ENCODE peak calls at places on chromosomes 4 and X, in four cellular contexts. One of them, this sample, is unnamed.

GRCh38 chr4:37562592-37562991 is 123.6 kb downstream of the RELL1 start:
- DNase-seq in BE2C: no peak
- DNase-seq in CD8-positive, alpha-beta T cell: no peak
- DNase-seq in neural crest cell: no peak
- DNase-seq in this sample: no peak

GRCh38 chrX:70480660-70481018 is 36.0 kb downstream of the DLG3 start:
- DNase-seq in BE2C: no peak
- DNase-seq in CD8-positive, alpha-beta T cell: no peak
- DNase-seq in neural crest cell: no peak
- DNase-seq in this sample: no peak

GRCh38 chr4:80587861-80588385 is 252.4 kb downstream of the CFAP299 start:
- DNase-seq in neural crest cell: no peak
- DNase-seq in CD8-positive, alpha-beta T cell: no peak
- DNase-seq in BE2C: no peak
- DNase-seq in this sample: no peak

GRCh38 chrX:47662144-47662657 is 3.2 kb upstream of the UXT start:
- DNase-seq in CD8-positive, alpha-beta T cell: no peak
- DNase-seq in neural crest cell: no peak
- DNase-seq in BE2C: no peak
- DNase-seq in this sample: no peak

GRCh38 chrX:3548743-3549441 is 164.6 kb downstream of the PRKX start:
- DNase-seq in BE2C: no peak
- DNase-seq in neural crest cell: no peak
- DNase-seq in CD8-positive, alpha-beta T cell: no peak
- DNase-seq in this sample: no peak

GRCh38 chr4:159607824-159608223 is 504.9 kb downstream of the RAPGEF2 start:
- DNase-seq in neural crest cell: no peak
- DNase-seq in CD8-positive, alpha-beta T cell: no peak
- DNase-seq in BE2C: no peak
- DNase-seq in this sample: no peak

GRCh38 chrX:51891821-51892551 is 1.4 kb upstream of the MAGED1 start:
- DNase-seq in CD8-positive, alpha-beta T cell: no peak
- DNase-seq in neural crest cell: no peak
- DNase-seq in BE2C: peak; percentile 74
- DNase-seq in this sample: no peak

GRCh38 chr4:84401669-84402068 is 97.4 kb downstream of the NKX6-1 start:
- DNase-seq in BE2C: peak; percentile 19
- DNase-seq in neural crest cell: no peak
- DNase-seq in CD8-positive, alpha-beta T cell: no peak
- DNase-seq in this sample: no peak

GRCh38 chr4:13917010-13917409 is 289.5 kb upstream of the BOD1L1 start:
- DNase-seq in neural crest cell: no peak
- DNase-seq in CD8-positive, alpha-beta T cell: no peak
- DNase-seq in BE2C: no peak
- DNase-seq in this sample: no peak

GRCh38 chr4:95095352-95095974 is 337.7 kb downstream of the BMPR1B start:
- DNase-seq in CD8-positive, alpha-beta T cell: no peak
- DNase-seq in BE2C: peak; percentile 41
- DNase-seq in neural crest cell: no peak
- DNase-seq in this sample: no peak

GRCh38 chr4:1674682-1675081 is 9.4 kb downstream of the FAM53A start:
- DNase-seq in neural crest cell: no peak
- DNase-seq in CD8-positive, alpha-beta T cell: no peak
- DNase-seq in BE2C: no peak
- DNase-seq in this sample: no peak

GRCh38 chrX:128543114-128543513 is 490.9 kb upstream of the ACTRT1 start:
- DNase-seq in neural crest cell: no peak
- DNase-seq in BE2C: no peak
- DNase-seq in CD8-positive, alpha-beta T cell: no peak
- DNase-seq in this sample: no peak

GRCh38 chr4:151485541-151486131 is 76.7 kb downstream of the FHIP1A start:
- DNase-seq in neural crest cell: no peak
- DNase-seq in CD8-positive, alpha-beta T cell: no peak
- DNase-seq in BE2C: no peak
- DNase-seq in this sample: no peak

GRCh38 chr4:149897784-149898183 is 82.1 kb upstream of the IQCM start:
- DNase-seq in BE2C: no peak
- DNase-seq in CD8-positive, alpha-beta T cell: no peak
- DNase-seq in neural crest cell: no peak
- DNase-seq in this sample: no peak

GRCh38 chrX:55759478-55759877 is 41.9 kb downstream of the RRAGB start:
- DNase-seq in BE2C: no peak
- DNase-seq in neural crest cell: no peak
- DNase-seq in CD8-positive, alpha-beta T cell: no peak
- DNase-seq in this sample: no peak

GRCh38 chr4:178556796-178557195 is 1114.6 kb upstream of the AGA start:
- DNase-seq in CD8-positive, alpha-beta T cell: no peak
- DNase-seq in neural crest cell: no peak
- DNase-seq in BE2C: no peak
- DNase-seq in this sample: no peak

GRCh38 chr4:14928035-14928434 is 74.2 kb upstream of the CPEB2 start:
- DNase-seq in neural crest cell: no peak
- DNase-seq in CD8-positive, alpha-beta T cell: no peak
- DNase-seq in BE2C: no peak
- DNase-seq in this sample: no peak

GRCh38 chrX:64908121-64908520 is 68.1 kb downstream of the ZC4H2 start:
- DNase-seq in CD8-positive, alpha-beta T cell: no peak
- DNase-seq in BE2C: no peak
- DNase-seq in neural crest cell: no peak
- DNase-seq in this sample: no peak

GRCh38 chrX:41594634-41595033 is 94.1 kb upstream of the GPR34 start:
- DNase-seq in neural crest cell: no peak
- DNase-seq in CD8-positive, alpha-beta T cell: no peak
- DNase-seq in BE2C: no peak
- DNase-seq in this sample: no peak

GRCh38 chrX:43655151-43655676 is 885 bp upstream of the MAOA start:
- DNase-seq in neural crest cell: peak; percentile 11
- DNase-seq in BE2C: peak; percentile 17
- DNase-seq in CD8-positive, alpha-beta T cell: no peak
- DNase-seq in this sample: peak; percentile 10

GRCh38 chr4:95155759-95156451 is 392.9 kb downstream of the UNC5C start:
- DNase-seq in neural crest cell: no peak
- DNase-seq in CD8-positive, alpha-beta T cell: no peak
- DNase-seq in BE2C: no peak
- DNase-seq in this sample: no peak

GRCh38 chr4:2261853-2262144 is at the start of gene MXD4:
- DNase-seq in BE2C: no peak
- DNase-seq in neural crest cell: no peak
- DNase-seq in CD8-positive, alpha-beta T cell: no peak
- DNase-seq in this sample: no peak

GRCh38 chr4:7487464-7487863 is 52.7 kb upstream of the PSAPL1 start:
- DNase-seq in BE2C: no peak
- DNase-seq in neural crest cell: no peak
- DNase-seq in CD8-positive, alpha-beta T cell: no peak
- DNase-seq in this sample: no peak

GRCh38 chrX:773292-774025 is 142.9 kb downstream of the SHOX start:
- DNase-seq in CD8-positive, alpha-beta T cell: no peak
- DNase-seq in BE2C: no peak
- DNase-seq in neural crest cell: no peak
- DNase-seq in this sample: no peak

GRCh38 chrX:20523626-20524312 is 257.1 kb upstream of the RPS6KA3 start:
- DNase-seq in neural crest cell: no peak
- DNase-seq in CD8-positive, alpha-beta T cell: no peak
- DNase-seq in BE2C: no peak
- DNase-seq in this sample: no peak

GRCh38 chr4:138875886-138876608 is 139.5 kb upstream of the NOCT start:
- DNase-seq in BE2C: no peak
- DNase-seq in CD8-positive, alpha-beta T cell: no peak
- DNase-seq in neural crest cell: no peak
- DNase-seq in this sample: no peak

GRCh38 chr4:56752985-56753384 is 68.5 kb downstream of the SPINK2 start:
- DNase-seq in BE2C: no peak
- DNase-seq in CD8-positive, alpha-beta T cell: no peak
- DNase-seq in neural crest cell: no peak
- DNase-seq in this sample: no peak

GRCh38 chr4:7199129-7199725 is 6.9 kb downstream of the SORCS2 start:
- DNase-seq in BE2C: peak; percentile 2
- DNase-seq in CD8-positive, alpha-beta T cell: no peak
- DNase-seq in neural crest cell: no peak
- DNase-seq in this sample: no peak

GRCh38 chr4:122663814-122664610 is 43.1 kb upstream of the IL21 start:
- DNase-seq in neural crest cell: no peak
- DNase-seq in BE2C: no peak
- DNase-seq in CD8-positive, alpha-beta T cell: no peak
- DNase-seq in this sample: no peak

DNA sequence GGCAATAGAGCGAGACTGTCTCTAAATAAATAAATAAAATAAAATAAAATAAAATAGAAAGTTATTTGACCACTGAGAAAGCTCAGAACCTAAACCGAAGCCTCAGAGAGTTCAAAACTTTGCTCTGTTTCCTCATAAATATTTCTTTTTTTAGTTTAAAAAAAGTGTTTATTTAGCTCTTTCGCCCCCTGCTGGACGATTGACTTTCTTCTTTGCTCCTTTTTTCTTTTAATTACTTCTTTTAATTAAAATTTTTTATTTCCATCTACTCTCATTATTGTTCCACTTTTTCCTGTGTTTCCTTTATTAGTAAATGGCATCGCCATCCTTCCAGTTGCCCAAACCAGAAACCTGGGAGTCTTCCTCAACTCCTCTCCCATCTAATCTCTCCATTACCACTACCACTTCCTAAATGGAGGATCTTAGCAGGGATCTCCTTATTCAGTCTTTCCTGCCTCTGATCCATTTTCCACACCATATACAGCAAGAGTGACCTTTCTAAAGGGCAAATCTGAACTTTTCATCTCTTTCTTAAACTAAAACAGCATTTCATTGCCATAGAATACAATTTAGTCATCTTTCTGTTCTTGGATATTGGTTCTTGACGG is 728 bp upstream of the IL13RA2 start:
- DNase-seq in CD8-positive, alpha-beta T cell: no peak
- DNase-seq in BE2C: no peak
- DNase-seq in neural crest cell: no peak
- DNase-seq in this sample: no peak
- TF ChIP-seq CTCF in CD8-positive, alpha-beta T cell: no peak
- TF ChIP-seq CTCF in BE2C: peak; percentile 31
- TF ChIP-seq CTCF in neural crest cell: peak; percentile 68
- TF ChIP-seq CTCF in this sample: peak; percentile 63

GRCh38 chr4:141009931-141010330 is 123.3 kb downstream of the RNF150 start:
- DNase-seq in CD8-positive, alpha-beta T cell: no peak
- DNase-seq in neural crest cell: no peak
- DNase-seq in BE2C: no peak
- DNase-seq in this sample: no peak

GRCh38 chr4:141006236-141006802 is 127.0 kb downstream of the RNF150 start:
- DNase-seq in BE2C: no peak
- DNase-seq in CD8-positive, alpha-beta T cell: no peak
- DNase-seq in neural crest cell: no peak
- DNase-seq in this sample: no peak

GRCh38 chr4:141013899-141014298 is 119.4 kb downstream of the RNF150 start:
- DNase-seq in CD8-positive, alpha-beta T cell: no peak
- DNase-seq in BE2C: peak; percentile 16
- DNase-seq in neural crest cell: no peak
- DNase-seq in this sample: no peak

GRCh38 chr4:141016117-141016798 is 117.0 kb downstream of the RNF150 start:
- DNase-seq in neural crest cell: no peak
- DNase-seq in CD8-positive, alpha-beta T cell: no peak
- DNase-seq in BE2C: peak; percentile 20
- DNase-seq in this sample: no peak

GRCh38 chr4:141011799-141012377 is 121.4 kb downstream of the RNF150 start:
- DNase-seq in BE2C: no peak
- DNase-seq in neural crest cell: no peak
- DNase-seq in CD8-positive, alpha-beta T cell: no peak
- DNase-seq in this sample: no peak
- TF ChIP-seq CTCF in BE2C: no peak
- TF ChIP-seq CTCF in neural crest cell: no peak
- TF ChIP-seq CTCF in CD8-positive, alpha-beta T cell: no peak
- TF ChIP-seq CTCF in this sample: no peak

GRCh38 chr4:154692311-154692818 is 51.4 kb upstream of the LRAT start:
- DNase-seq in CD8-positive, alpha-beta T cell: no peak
- DNase-seq in BE2C: no peak
- DNase-seq in neural crest cell: no peak
- DNase-seq in this sample: no peak

GRCh38 chr4:154683956-154684681 is 59.7 kb upstream of the LRAT start:
- DNase-seq in CD8-positive, alpha-beta T cell: no peak
- DNase-seq in BE2C: no peak
- DNase-seq in neural crest cell: no peak
- DNase-seq in this sample: no peak

GRCh38 chr4:154691229-154691628 is 52.6 kb upstream of the LRAT start:
- DNase-seq in CD8-positive, alpha-beta T cell: no peak
- DNase-seq in neural crest cell: no peak
- DNase-seq in BE2C: no peak
- DNase-seq in this sample: no peak

GRCh38 chr4:154687840-154688239 is 56.0 kb upstream of the LRAT start:
- DNase-seq in BE2C: no peak
- DNase-seq in neural crest cell: no peak
- DNase-seq in CD8-positive, alpha-beta T cell: no peak
- DNase-seq in this sample: no peak

GRCh38 chr4:154686838-154687237 is 57.0 kb upstream of the LRAT start:
- DNase-seq in CD8-positive, alpha-beta T cell: no peak
- DNase-seq in neural crest cell: no peak
- DNase-seq in BE2C: no peak
- DNase-seq in this sample: no peak
- TF ChIP-seq CTCF in CD8-positive, alpha-beta T cell: no peak
- TF ChIP-seq CTCF in neural crest cell: peak; percentile 47
- TF ChIP-seq CTCF in BE2C: no peak
- TF ChIP-seq CTCF in this sample: peak; percentile 28

DNA sequence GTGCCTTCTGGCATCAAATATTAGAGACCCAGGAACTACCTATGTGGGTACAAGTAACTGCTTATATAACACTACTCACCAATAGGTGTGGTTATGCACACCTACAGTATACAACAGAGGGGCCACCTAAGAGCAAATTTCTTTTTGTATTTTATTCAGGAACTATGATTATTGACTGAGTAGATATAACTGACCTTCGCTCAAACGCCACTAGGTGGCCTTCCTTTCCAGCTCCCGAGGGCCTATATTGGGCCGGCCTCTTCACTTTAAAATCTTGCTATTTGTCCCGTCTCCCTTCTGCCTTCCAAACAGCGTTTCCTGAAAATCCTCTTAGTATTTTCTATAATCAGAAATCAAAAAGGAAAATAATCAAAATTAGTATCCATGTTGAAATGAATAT is 19.9 kb upstream of the PABPC5 start:
- DNase-seq in CD8-positive, alpha-beta T cell: no peak
- DNase-seq in BE2C: no peak
- DNase-seq in neural crest cell: no peak
- DNase-seq in this sample: no peak
- TF ChIP-seq CTCF in CD8-positive, alpha-beta T cell: no peak
- TF ChIP-seq CTCF in BE2C: no peak
- TF ChIP-seq CTCF in neural crest cell: peak; percentile 74
- TF ChIP-seq CTCF in this sample: peak; percentile 73

GRCh38 chr4:155761916-155762315 is 3.1 kb downstream of the GUCY1B1 start:
- DNase-seq in neural crest cell: no peak
- DNase-seq in BE2C: no peak
- DNase-seq in CD8-positive, alpha-beta T cell: no peak
- DNase-seq in this sample: no peak

GRCh38 chr4:155757745-155758265 is 1.0 kb upstream of the GUCY1B1 start:
- DNase-seq in neural crest cell: no peak
- DNase-seq in CD8-positive, alpha-beta T cell: no peak
- DNase-seq in BE2C: no peak
- DNase-seq in this sample: no peak

GRCh38 chr4:155759372-155760252 is 791 bp downstream of the GUCY1B1 start:
- DNase-seq in BE2C: peak; percentile 77
- DNase-seq in CD8-positive, alpha-beta T cell: no peak
- DNase-seq in neural crest cell: peak; percentile 50
- DNase-seq in this sample: peak; percentile 44

GRCh38 chr4:155761047-155761446 is 2.2 kb downstream of the GUCY1B1 start:
- DNase-seq in neural crest cell: no peak
- DNase-seq in BE2C: no peak
- DNase-seq in CD8-positive, alpha-beta T cell: no peak
- DNase-seq in this sample: no peak

GRCh38 chr4:155758500-155759371 is at the start of gene GUCY1B1:
- DNase-seq in neural crest cell: peak; percentile 76
- DNase-seq in CD8-positive, alpha-beta T cell: peak; percentile 51
- DNase-seq in BE2C: peak; percentile 95
- DNase-seq in this sample: peak; percentile 70
- TF ChIP-seq CTCF in neural crest cell: peak; percentile 49
- TF ChIP-seq CTCF in CD8-positive, alpha-beta T cell: no peak
- TF ChIP-seq CTCF in BE2C: peak; percentile 45
- TF ChIP-seq CTCF in this sample: peak; percentile 41

This sample was measured in progenitor cell of endocrine pancreas.